ENCODE peak calls at places on chromosomes 2 and 18, in ten cellular contexts. A is cardiac muscle cell; B is EL; L is hepatic stellate cell; E is naive thymus-derived CD4-positive, alpha-beta T cell; Q is anterior cingulate cortex; U is activated CD4-positive, alpha-beta memory T cell treated with anti-CD3 and anti-CD28 coated beads for 36 hours; Y is GM12865; F is T-helper 9 cell; P is RKO. T is an unnamed sample.

GRCh38 chr2:38507712-38508111 is 95.0 kb downstream of the HNRNPLL start:
- DNase-seq in U (no peak), Y (no peak), A (no peak), P (no peak), F (no peak), E (no peak), B (no peak), Q (no peak), L (no peak), T (no peak)

GRCh38 chr18:48902023-48902855 is 48.5 kb downstream of the SMAD7 start:
- DNase-seq in A (no peak), U (no peak), Y (no peak), Q (peak), L (peak), B (peak), E (no peak), P (no peak), F (no peak), T (peak)

GRCh38 chr2:233353101-233353768 is 1.1 kb upstream of the DGKD start:
- DNase-seq in B (no peak), E (no peak), F (no peak), P (no peak), L (no peak), A (no peak), U (no peak), Q (no peak), Y (no peak), T (no peak)

GRCh38 chr2:201233192-201234166 is 26.9 kb upstream of the CASP8 start:
- DNase-seq in F (peak), L (no peak), Y (peak), E (peak), U (peak), A (no peak), P (peak), Q (no peak), B (peak), T (no peak)

GRCh38 chr2:133591164-133591563 is 22.9 kb upstream of the NCKAP5 start:
- DNase-seq in E (no peak), L (no peak), P (no peak), B (no peak), U (no peak), F (no peak), Q (peak), Y (no peak), A (no peak), T (no peak)

GRCh38 chr2:166766220-166766619 is 122.1 kb upstream of the XIRP2 start:
- DNase-seq in E (no peak), L (no peak), B (no peak), Y (no peak), F (no peak), A (no peak), P (no peak), Q (no peak), U (no peak), T (no peak)

GRCh38 chr2:64111426-64111825 is 32.8 kb downstream of the PELI1 start:
- DNase-seq in Q (no peak), U (no peak), F (no peak), E (no peak), Y (no peak), A (no peak), B (no peak), L (no peak), P (no peak), T (no peak)

GRCh38 chr2:64524604-64525322 is 635 bp downstream of the AFTPH start:
- DNase-seq in Y (peak), U (peak), E (no peak), Q (no peak), B (no peak), A (peak), P (peak), L (peak), F (no peak), T (no peak)

GRCh38 chr2:27185331-27186026 is 26.4 kb upstream of the ATRAID start:
- DNase-seq in U (no peak), L (peak), P (no peak), Y (no peak), E (no peak), B (peak), F (no peak), A (peak), Q (peak), T (no peak)

GRCh38 chr18:34114996-34115395 is 109.7 kb downstream of the NOL4 start:
- DNase-seq in Y (no peak), U (no peak), F (no peak), P (no peak), B (no peak), Q (no peak), E (no peak), A (no peak), L (no peak), T (no peak)

GRCh38 chr2:71001592-71002570 is 7.2 kb upstream of the TEX261 start:
- DNase-seq in B (no peak), Y (no peak), U (no peak), L (no peak), F (no peak), A (no peak), Q (no peak), E (no peak), P (no peak), T (no peak)

GRCh38 chr2:46008082-46008870 is 288.9 kb upstream of the EPAS1 start:
- DNase-seq in U (no peak), F (no peak), B (peak), A (no peak), P (no peak), Y (no peak), L (no peak), E (no peak), Q (no peak), T (no peak)

T was measured in HS-27A.